ENCODE peak calls at places on chromosomes 13 and 19, in four cellular contexts. S, R, Z and O are unnamed samples.

GRCh38 chr19:32373614-32374295 is 28.3 kb downstream of the ZNF507 start:
- DNase-seq in Z (peak; percentile 82), S (peak; percentile 100), R (peak; percentile 57), O (peak; percentile 98)

GRCh38 chr19:30450945-30451344 is 78.8 kb downstream of the ZNF536 start:
- DNase-seq in R (no peak), S (no peak), Z (peak; percentile 21), O (no peak)

GRCh38 chr13:113345486-113345885 is 18.4 kb downstream of the GRTP1 start:
- DNase-seq in S (no peak), R (no peak), Z (no peak), O (no peak)

GRCh38 chr13:74210693-74211393 is 76.6 kb upstream of the KLF12 start:
- DNase-seq in Z (no peak), S (peak; percentile 98), R (no peak), O (no peak)

GRCh38 chr13:112997188-112998135 is 28.4 kb downstream of the MCF2L start:
- DNase-seq in S (no peak), Z (no peak), R (no peak), O (peak; percentile 36)

GRCh38 chr13:109871018-109871370 is 84.6 kb upstream of the IRS2 start:
- DNase-seq in S (peak; percentile 23), Z (no peak), R (no peak), O (no peak)

GRCh38 chr13:99431927-99432636 is 69.2 kb upstream of the TM9SF2 start:
- DNase-seq in S (no peak), Z (no peak), R (no peak), O (no peak)

GRCh38 chr13:94343243-94343585 is 136.3 kb downstream of the DCT start:
- DNase-seq in S (peak; percentile 57), R (no peak), Z (no peak), O (no peak)

GRCh38 chr19:1069009-1069779 is 2.2 kb downstream of the ARHGAP45 start:
- DNase-seq in Z (peak; percentile 50), R (peak; percentile 79), S (no peak), O (no peak)

GRCh38 chr19:1066251-1066747 is 668 bp upstream of the ARHGAP45 start:
- DNase-seq in R (no peak), S (no peak), Z (no peak), O (no peak)

GRCh38 chr19:1066748-1067340 is at the start of gene ARHGAP45:
- DNase-seq in Z (no peak), R (no peak), S (no peak), O (no peak)

GRCh38 chr19:1067341-1068103 is 555 bp downstream of the ARHGAP45 start:
- DNase-seq in S (no peak), Z (no peak), R (no peak), O (no peak)

DNA sequence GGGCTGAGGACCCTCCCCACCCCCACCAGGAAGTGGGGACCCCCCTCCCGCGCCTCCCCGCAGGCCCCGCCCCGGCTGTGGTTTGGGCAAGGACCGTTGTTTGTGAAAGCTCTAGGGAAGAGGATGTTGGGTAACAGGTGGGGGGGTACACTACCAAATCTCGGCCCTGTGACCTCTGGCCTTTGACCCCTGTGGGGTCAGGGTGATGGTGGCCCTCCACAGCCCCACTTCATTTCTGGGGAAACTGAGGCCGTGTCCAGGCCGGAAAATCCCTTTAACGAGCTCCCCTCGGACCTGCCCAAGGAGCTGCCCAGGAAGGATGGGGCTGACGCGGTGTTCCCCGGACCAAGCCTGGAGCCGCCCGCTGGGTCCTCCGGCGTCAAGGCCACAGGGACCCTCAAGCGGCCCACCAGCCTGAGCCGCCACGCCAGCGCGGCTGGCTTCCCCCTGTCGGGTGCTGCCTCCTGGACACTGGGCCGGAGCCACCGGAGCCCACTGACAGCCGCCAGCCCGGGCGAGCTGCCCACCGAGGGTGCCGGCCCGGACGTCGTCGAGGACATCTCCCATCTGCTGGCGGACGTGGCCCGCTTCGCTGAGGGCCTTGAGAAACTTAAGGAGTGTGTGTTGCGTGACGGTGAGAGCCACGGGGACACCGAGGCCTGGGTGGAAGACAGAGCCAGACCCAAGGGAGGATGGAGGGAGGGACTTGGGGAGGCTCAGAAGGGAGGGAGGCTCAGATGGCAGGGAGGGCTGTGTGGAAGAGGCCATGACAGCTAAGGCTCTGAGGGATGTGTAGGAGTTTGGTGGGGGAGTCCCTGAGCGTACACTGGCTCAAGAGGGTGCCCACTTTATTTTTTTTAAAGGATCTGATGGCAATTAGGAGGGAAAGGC is 1.4 kb downstream of the ARHGAP45 start:
- DNase-seq in Z (peak; percentile 43), S (no peak), R (no peak), O (no peak)
- H3K4me3 ChIP-seq in Z (no peak overlapping the region), S (no peak overlapping the region), R (peak overlapping the region; percentile 33), O (no peak overlapping the region)

GRCh38 chr19:50796634-50797428 is 6.6 kb downstream of the ACP4 start:
- DNase-seq in S (no peak), Z (no peak), R (no peak), O (no peak)

GRCh38 chr19:50794778-50795664 is 4.8 kb downstream of the ACP4 start:
- DNase-seq in Z (no peak), R (no peak), S (no peak), O (no peak)

GRCh38 chr19:50797429-50798115 is 7.4 kb downstream of the ACP4 start:
- DNase-seq in S (no peak), R (no peak), Z (no peak), O (no peak)

GRCh38 chr19:50795665-50796073 is 5.5 kb downstream of the ACP4 start:
- DNase-seq in Z (no peak), R (no peak), S (no peak), O (no peak)

GRCh38 chr19:50796128-50796633 is 6.0 kb downstream of the ACP4 start:
- DNase-seq in R (no peak), Z (no peak), S (no peak), O (no peak)
- TF ChIP-seq CTCF in R (no peak), Z (no peak), S (no peak), O (no peak)

DNA sequence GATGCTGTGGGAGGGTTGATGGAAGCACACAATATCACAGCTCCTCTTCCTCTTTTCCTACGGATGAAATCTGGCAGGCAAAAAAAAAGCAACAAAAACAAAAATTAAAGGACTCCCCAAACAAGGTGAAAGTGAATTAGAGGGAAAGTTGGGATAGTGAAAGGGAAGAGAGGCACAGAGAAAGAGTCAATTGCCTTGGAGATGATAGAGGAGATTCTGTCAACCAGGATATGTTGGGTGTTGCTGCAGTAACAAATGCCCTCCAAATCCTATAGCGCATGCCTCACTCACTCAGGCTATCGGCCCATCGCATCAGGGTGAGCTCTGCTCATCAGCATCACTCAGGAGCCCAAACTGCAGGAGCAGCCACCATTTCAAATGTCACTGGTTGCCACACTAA is 119.1 kb downstream of the DLEU7 start:
- DNase-seq in S (no peak), R (no peak), Z (no peak), O (no peak)
- H3K4me3 ChIP-seq in S (no peak overlapping the region), R (no peak overlapping the region), Z (no peak overlapping the region), O (no peak overlapping the region)

GRCh38 chr19:1944088-1944915 is 3.3 kb downstream of the CSNK1G2 start:
- DNase-seq in S (no peak), R (no peak), Z (no peak), O (no peak)

GRCh38 chr19:1942934-1943555 is 2.1 kb downstream of the CSNK1G2 start:
- DNase-seq in Z (no peak), S (no peak), R (no peak), O (no peak)

GRCh38 chr19:1943661-1944087 is 2.7 kb downstream of the CSNK1G2 start:
- DNase-seq in S (no peak), Z (no peak), R (no peak), O (no peak)

GRCh38 chr19:1942078-1942933 is 1.3 kb downstream of the CSNK1G2 start:
- DNase-seq in S (peak; percentile 56), R (peak; percentile 78), Z (peak; percentile 85), O (peak; percentile 19)

GRCh38 chr19:1941146-1942077 is at the start of gene CSNK1G2:
- DNase-seq in Z (peak; percentile 40), R (peak; percentile 36), S (no peak), O (no peak)
- TF ChIP-seq CTCF in Z (peak; percentile 50), R (no peak), S (no peak), O (peak; percentile 51)

GRCh38 chr19:35757231-35757748 is 461 bp upstream of the HSPB6 start:
- DNase-seq in S (peak; percentile 93), R (peak; percentile 59), Z (peak; percentile 88), O (no peak)
- H3K4me3 ChIP-seq in S (peak overlapping the region; percentile 98), R (no peak overlapping the region), Z (peak overlapping the region; percentile 11), O (peak overlapping the region; percentile 96)

GRCh38 chr19:7831452-7831851 is 1.4 kb downstream of the EVI5L start:
- DNase-seq in S (no peak), Z (no peak), R (no peak), O (no peak)
- TF ChIP-seq CTCF in S (peak; percentile 69), Z (peak; percentile 14), R (no peak), O (peak; percentile 11)

GRCh38 chr19:18226956-18227780 is 930 bp upstream of the PDE4C start:
- DNase-seq in S (no peak), Z (no peak), R (no peak), O (no peak)

GRCh38 chr19:18224525-18225354 is 1.5 kb downstream of the PDE4C start:
- DNase-seq in R (peak; percentile 93), S (peak; percentile 99), Z (peak; percentile 99), O (peak; percentile 97)

GRCh38 chr19:18223860-18224524 is 2.2 kb downstream of the PDE4C start:
- DNase-seq in Z (peak; percentile 31), R (no peak), S (no peak), O (no peak)

GRCh38 chr19:18225702-18226468 is at the start of gene PDE4C:
- DNase-seq in S (no peak), R (no peak), Z (peak; percentile 36), O (no peak)

GRCh38 chr19:18225355-18225701 is 910 bp downstream of the PDE4C start:
- DNase-seq in R (no peak), S (no peak), Z (no peak), O (no peak)
- H3K4me3 ChIP-seq in R (no peak overlapping the region), S (no peak overlapping the region), Z (no peak overlapping the region), O (no peak overlapping the region)

GRCh38 chr19:18117692-18118378 is 20.3 kb downstream of the MAST3 start:
- DNase-seq in R (peak; percentile 91), S (peak; percentile 60), Z (peak; percentile 90), O (peak; percentile 44)
- TF ChIP-seq CTCF in R (no peak), S (peak; percentile 1), Z (no peak), O (peak; percentile 8)